ENCODE peak calls at places on chromosomes 12 and 14, in five cellular contexts. V is IMR-90, X is breast epithelium, B is AG09319, K is A673. H is an unnamed sample.
A peak's percentile ranks its signal among the peaks of the same experiment; 100 is the strongest.

GRCh38 chr12:46187023-46187422 is 81.8 kb downstream of the SLC38A1 start:
- DNase-seq in B (peak; percentile 51), V (peak; percentile 93), K (peak; percentile 59), X (peak; percentile 55), H (no peak)

GRCh38 chr12:109998904-109999648 is at the start of gene ANKRD13A:
- DNase-seq in K (peak; percentile 95), X (peak; percentile 90), V (peak; percentile 95), B (peak; percentile 92), H (peak; percentile 83)

GRCh38 chr12:31849090-31849687 is 110.0 kb upstream of the RESF1 start:
- DNase-seq in K (peak; percentile 38), V (peak; percentile 9), B (no peak), X (no peak), H (no peak)

GRCh38 chr14:68328509-68328908 is 464.4 kb downstream of the ZFP36L1 start:
- DNase-seq in V (no peak), X (no peak), K (no peak), B (no peak), H (no peak)

GRCh38 chr12:9364224-9365176 is 156.3 kb upstream of the PZP start:
- DNase-seq in X (no peak), V (peak; percentile 70), K (no peak), B (no peak), H (no peak)

GRCh38 chr12:46892034-46892705 is 66.4 kb upstream of the SLC38A4 start:
- DNase-seq in B (no peak), V (no peak), X (no peak), K (no peak), H (no peak)

GRCh38 chr14:81256289-81256960 is 35.7 kb upstream of the GTF2A1 start:
- DNase-seq in X (no peak), B (no peak), V (no peak), K (no peak), H (no peak)

GRCh38 chr12:110301065-110301806 is 20.2 kb downstream of the ATP2A2 start:
- DNase-seq in X (no peak), B (no peak), V (no peak), K (no peak), H (no peak)

GRCh38 chr12:57434517-57435223 is at the start of gene INHBC:
- DNase-seq in B (no peak), V (no peak), K (no peak), X (no peak), H (no peak)

GRCh38 chr12:99985129-99985570 is 414 bp upstream of the ANKS1B start:
- DNase-seq in B (no peak), V (no peak), X (no peak), K (no peak), H (no peak)

GRCh38 chr14:95818581-95818980 is 58.1 kb upstream of the TUNAR start:
- DNase-seq in K (no peak), B (no peak), V (no peak), X (no peak), H (no peak)

GRCh38 chr12:79826267-79827128 is 108.4 kb downstream of the PPP1R12A start:
- DNase-seq in X (no peak), K (no peak), V (no peak), B (no peak), H (no peak)
- TF ChIP-seq CTCF in X (no peak), K (no peak), V (no peak), B (no peak), H (no peak)

DNA sequence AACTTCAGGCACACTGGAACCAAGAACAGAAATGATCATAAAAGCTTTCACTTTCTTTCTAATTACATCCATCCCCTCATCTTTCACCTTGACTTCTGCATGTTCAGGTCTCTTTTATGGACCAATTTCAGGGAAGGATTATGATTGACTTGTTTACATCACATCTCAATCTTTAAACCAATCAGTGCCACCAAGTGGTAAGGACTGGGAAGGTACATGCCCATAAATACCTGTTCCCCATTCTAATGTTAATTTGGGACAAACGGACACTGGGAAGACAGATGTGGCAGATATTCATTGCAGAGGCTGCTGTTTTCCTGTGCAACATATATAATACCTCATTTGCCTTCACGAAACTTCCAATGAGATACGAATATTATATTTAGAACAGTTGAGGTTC is 978.1 kb downstream of the GALC start:
- DNase-seq in K (peak; percentile 32), V (no peak), X (no peak), B (no peak), H (no peak)
- TF ChIP-seq CTCF in K (peak; percentile 51), V (no peak), X (no peak), B (no peak), H (no peak)

DNA sequence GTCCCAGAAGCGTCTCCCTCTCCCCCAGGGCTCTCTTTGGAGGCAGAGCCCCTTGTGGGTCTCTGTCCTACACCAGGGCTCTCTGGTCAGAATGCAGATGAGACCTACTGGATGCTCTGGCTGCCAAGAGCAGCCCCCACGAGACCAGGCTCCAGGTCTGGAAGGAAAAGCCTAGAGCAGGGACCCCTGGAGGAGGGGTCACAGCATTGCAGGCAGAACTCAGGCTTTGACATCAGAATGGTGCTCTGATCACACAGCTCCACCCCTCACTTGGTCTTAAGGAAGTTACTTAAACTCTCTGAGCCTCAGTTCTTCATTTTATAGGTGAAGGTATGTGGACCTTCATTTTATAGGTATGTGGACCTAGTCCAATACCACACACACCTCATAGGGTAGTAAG is 83.1 kb downstream of the ARL6IP4 start:
- DNase-seq in X (no peak), B (no peak), V (peak; percentile 28), K (peak; percentile 49), H (no peak)
- TF ChIP-seq CTCF in X (no peak), B (peak; percentile 33), V (peak; percentile 38), K (peak; percentile 49), H (no peak)

GRCh38 chr12:1576410-1577240 is 17.8 kb downstream of the FBXL14 start:
- DNase-seq in B (no peak), X (no peak), K (peak; percentile 62), V (peak; percentile 85), H (no peak)
- TF ChIP-seq CTCF in B (peak; percentile 14), X (no peak), K (no peak), V (no peak), H (no peak)

GRCh38 chr12:14751987-14752386 is 51.3 kb downstream of the WBP11 start:
- DNase-seq in X (no peak), V (no peak), K (no peak), B (no peak), H (no peak)

GRCh38 chr12:14756331-14757143 is 46.7 kb downstream of the WBP11 start:
- DNase-seq in V (no peak), K (peak; percentile 42), B (no peak), X (no peak), H (no peak)
- TF ChIP-seq CTCF in V (peak; percentile 14), K (peak; percentile 60), B (peak; percentile 8), X (no peak), H (no peak)

DNA sequence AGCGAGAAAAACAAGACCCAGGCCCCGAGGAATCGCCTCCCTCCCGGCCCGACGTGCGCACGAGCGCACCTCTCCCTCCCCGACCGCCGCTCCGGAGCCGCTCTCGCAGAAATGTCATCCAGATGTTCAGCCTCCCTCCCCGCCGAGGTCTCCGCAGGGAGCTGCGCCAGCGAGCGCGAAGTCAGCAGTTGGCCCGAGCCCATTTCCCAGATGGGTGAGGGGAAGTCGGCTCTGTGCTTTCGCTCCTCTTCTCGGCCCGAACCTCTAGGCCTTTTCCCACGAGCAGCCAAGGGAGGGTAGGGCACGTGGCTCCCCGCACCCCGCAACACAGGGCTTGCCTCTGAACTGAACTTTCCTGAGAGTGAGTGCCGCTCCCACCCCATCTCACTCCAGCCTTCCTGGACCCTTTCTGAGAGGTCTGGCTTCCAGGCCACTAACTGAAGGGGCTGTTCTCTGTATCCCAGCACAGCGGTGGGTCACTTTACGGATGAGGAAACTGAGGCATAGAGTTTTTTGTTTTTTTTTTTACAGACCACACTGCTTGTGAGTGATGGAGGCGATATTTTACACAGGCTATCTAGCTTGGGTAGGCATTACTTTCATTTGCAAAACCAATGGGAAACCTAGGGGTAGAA is 1.0 kb upstream of the TGFB3 start:
- DNase-seq in K (peak; percentile 82), B (no peak), V (peak; percentile 61), X (no peak), H (no peak)
- TF ChIP-seq CTCF in K (no peak), B (no peak), V (no peak), X (no peak), H (peak; percentile 29)

GRCh38 chr14:26917086-26917485 is 319.3 kb upstream of the NOVA1 start:
- DNase-seq in K (peak; percentile 56), X (no peak), B (peak; percentile 20), V (peak; percentile 2), H (no peak)
- TF ChIP-seq CTCF in K (peak; percentile 58), X (peak; percentile 33), B (peak; percentile 53), V (peak; percentile 44), H (no peak)

H was measured in natural killer cell.